ENCODE peak calls at places on chromosome 16, in six cellular contexts. A is activated effector memory CD4-positive, alpha-beta T cell treated with anti-CD3 and anti-CD28 coated beads, Interleukin-2, amount 50 U/mL, for 16 hours; K is gastrocnemius medialis; E is activated CD8-positive, alpha-beta memory T cell treated with anti-CD3 and anti-CD28 coated beads for 1 hour; S is stimulated activated CD4-positive, alpha-beta T cell treated with anti-CD3 and anti-CD28 coated beads, Interleukin-15, amount 100 ng/mL, for 1 hour; F is fibroblast of villous mesenchyme. P is an unnamed sample.

GRCh38 chr16:24609740-24610420 is 70.5 kb downstream of the RBBP6 start:
- DNase-seq in K (no peak), S (no peak), E (no peak), F (peak), A (no peak), P (peak)

GRCh38 chr16:81804134-81804610 is 25.1 kb downstream of the PLCG2 start:
- DNase-seq in F (no peak), S (no peak), A (no peak), E (no peak), K (no peak), P (no peak)

GRCh38 chr16:1930338-1930720 is 12.1 kb upstream of the HS3ST6 start:
- DNase-seq in A (no peak), E (no peak), F (no peak), S (no peak), K (no peak), P (no peak)

GRCh38 chr16:83609178-83609577 is 198.6 kb upstream of the HSBP1 start:
- DNase-seq in S (no peak), E (no peak), K (no peak), F (peak), A (no peak), P (no peak)

GRCh38 chr16:49111351-49111750 is 170.3 kb downstream of the CBLN1 start:
- DNase-seq in E (no peak), K (no peak), S (no peak), A (no peak), F (no peak), P (no peak)

GRCh38 chr16:47884131-47884725 is 271.6 kb downstream of the ABCC12 start:
- DNase-seq in S (no peak), E (no peak), K (no peak), F (no peak), A (no peak), P (peak)

GRCh38 chr16:6249863-6250262 is 1082.8 kb upstream of the RBFOX1 start:
- DNase-seq in E (no peak), F (no peak), A (no peak), K (no peak), S (no peak), P (no peak)

GRCh38 chr16:27762441-27762840 is 212.5 kb downstream of the KATNIP start:
- DNase-seq in K (no peak), E (no peak), S (no peak), F (peak), A (no peak), P (no peak)

GRCh38 chr16:11624205-11624604 is 37.5 kb upstream of the LITAF start:
- DNase-seq in A (no peak), E (no peak), K (no peak), F (no peak), S (no peak), P (no peak)

GRCh38 chr16:15857779-15858560 is 1.1 kb upstream of the MYH11 start:
- DNase-seq in F (peak), A (no peak), K (no peak), S (no peak), E (no peak), P (no peak)

GRCh38 chr16:81723098-81723723 is 55.9 kb upstream of the PLCG2 start:
- DNase-seq in F (peak), A (no peak), E (no peak), K (no peak), S (no peak), P (peak)

GRCh38 chr16:2765462-2766404 is 11.3 kb downstream of the ELOB start:
- DNase-seq in A (no peak), K (no peak), E (no peak), F (no peak), S (no peak), P (no peak)

GRCh38 chr16:66273644-66274334 is 92.7 kb upstream of the CDH5 start:
- DNase-seq in A (peak), E (no peak), K (no peak), S (no peak), F (peak), P (peak)

GRCh38 chr16:70391881-70392481 is 45.3 kb downstream of the DDX19A start:
- DNase-seq in K (peak), E (no peak), A (no peak), S (no peak), F (peak), P (peak)

P was measured in mammary epithelial cell.